ENCODE peak calls at places on chromosomes 12 and 14, in ten cellular contexts. G is cardiac fibroblast, V is WERI-Rb-1, P is left ventricle myocardium inferior, C is Peyer's patch, E is endodermal cell, I is hepatocyte, K is HepG2, Z is uterus, F is GM12864. O is an unnamed sample.

GRCh38 chr12:55931780-55932545 is 1.0 kb downstream of the DGKA start:
- DNase-seq in E (peak), K (no peak), Z (peak), G (peak), C (peak), I (peak), P (peak), F (no peak), V (peak), O (peak)

GRCh38 chr12:49962861-49963765 is 1.4 kb downstream of the AQP5 start:
- DNase-seq in E (peak), F (no peak), G (peak), V (no peak), P (peak), Z (no peak), I (no peak), C (peak), K (no peak), O (no peak)

GRCh38 chr14:32366995-32367394 is 37.9 kb downstream of the AKAP6 start:
- DNase-seq in V (no peak), F (no peak), K (no peak), E (no peak), G (peak), I (no peak), Z (no peak), C (no peak), P (no peak), O (no peak)

GRCh38 chr12:68899251-68899771 is 33.7 kb downstream of the CPM start:
- DNase-seq in V (no peak), E (peak), C (peak), P (no peak), Z (no peak), I (peak), K (peak), G (peak), F (no peak), O (no peak)

GRCh38 chr14:76201162-76201561 is 49.4 kb downstream of the GPATCH2L start:
- DNase-seq in P (no peak), V (no peak), C (no peak), Z (no peak), I (no peak), E (no peak), F (no peak), G (peak), K (no peak), O (no peak)

GRCh38 chr14:92310776-92311375 is 12.1 kb upstream of the SLC24A4 start:
- DNase-seq in C (no peak), P (no peak), Z (no peak), E (no peak), I (no peak), G (no peak), K (no peak), F (no peak), V (no peak), O (no peak)

GRCh38 chr14:91897121-91897701 is 29.9 kb upstream of the TC2N start:
- DNase-seq in P (peak), K (no peak), V (no peak), G (peak), I (no peak), E (peak), F (no peak), Z (peak), C (no peak), O (no peak)

GRCh38 chr12:115176741-115177400 is 492.9 kb upstream of the TBX3 start:
- DNase-seq in C (no peak), G (peak), I (no peak), K (no peak), E (no peak), Z (no peak), P (no peak), F (no peak), V (no peak), O (no peak)

GRCh38 chr14:61620130-61620946 is 75.0 kb upstream of the HIF1A start:
- DNase-seq in P (no peak), K (peak), C (no peak), G (peak), V (no peak), F (peak), Z (peak), E (no peak), I (peak), O (peak)

DNA sequence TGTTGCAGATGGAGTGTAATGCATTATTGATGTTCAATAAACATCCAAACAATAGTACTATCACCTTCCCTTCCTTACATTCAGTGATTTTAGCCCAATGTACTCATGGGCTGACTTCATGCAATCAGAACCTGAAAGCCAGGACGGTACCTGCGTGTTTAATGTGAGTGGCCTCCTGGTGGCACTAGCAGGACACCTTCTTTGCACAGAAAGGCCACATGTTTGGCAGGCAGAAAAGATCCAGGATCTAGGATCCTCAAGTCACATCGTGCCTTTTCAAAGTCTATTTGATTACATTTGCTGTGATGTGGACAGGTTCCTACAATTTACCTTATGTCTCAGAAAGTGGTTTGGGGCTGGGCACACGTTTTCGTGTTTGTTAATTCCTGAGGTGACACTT is 82.9 kb downstream of the NEDD1 start:
- DNase-seq in E (peak), V (peak), G (no peak), K (peak), I (peak), F (peak), Z (no peak), P (no peak), C (no peak), O (peak)
- TF ChIP-seq CTCF in E (peak), V (peak), G (no peak), K (peak), I (peak), F (peak), Z (no peak), P (no peak), C (no peak), O (peak)

GRCh38 chr12:120231316-120232011 is 30.6 kb upstream of the RPLP0 start:
- DNase-seq in G (peak), F (no peak), K (peak), Z (no peak), P (peak), V (peak), C (peak), E (peak), I (peak), O (no peak)

GRCh38 chr12:120230326-120230973 is 29.5 kb upstream of the RPLP0 start:
- DNase-seq in P (peak), G (peak), K (peak), V (peak), I (peak), Z (peak), F (no peak), C (peak), E (peak), O (no peak)

GRCh38 chr12:120229071-120229582 is 28.2 kb upstream of the RPLP0 start:
- DNase-seq in K (peak), V (peak), Z (no peak), E (no peak), P (no peak), I (peak), G (no peak), F (no peak), C (peak), O (no peak)

GRCh38 chr12:120229583-120230325 is 28.8 kb upstream of the RPLP0 start:
- DNase-seq in K (no peak), P (no peak), G (peak), V (no peak), Z (no peak), I (peak), E (peak), C (peak), F (no peak), O (no peak)

DNA sequence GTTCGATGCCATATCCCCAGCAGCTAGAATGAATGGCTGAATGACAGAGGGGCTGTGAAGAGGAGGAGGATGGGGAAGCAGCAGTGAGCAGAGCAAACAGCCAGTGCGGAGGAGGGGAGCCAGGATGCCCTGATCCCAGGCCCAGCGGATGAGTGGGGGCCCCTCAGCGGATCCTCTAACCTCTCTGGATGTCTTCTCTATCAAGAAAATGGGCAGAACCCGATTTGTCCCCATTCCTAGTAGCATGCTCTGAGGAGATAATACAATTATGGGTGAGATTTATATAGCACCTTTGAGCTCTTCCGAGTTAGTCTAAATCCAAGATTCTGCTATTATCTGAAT is 30.0 kb upstream of the RPLP0 start:
- DNase-seq in E (no peak), C (peak), K (no peak), G (no peak), I (no peak), F (no peak), V (peak), P (no peak), Z (no peak), O (no peak)
- H3K4me3 ChIP-seq in E (peak), C (no peak), K (no peak), G (no peak), I (no peak), F (no peak), V (peak), P (peak), Z (no peak), O (no peak)

DNA sequence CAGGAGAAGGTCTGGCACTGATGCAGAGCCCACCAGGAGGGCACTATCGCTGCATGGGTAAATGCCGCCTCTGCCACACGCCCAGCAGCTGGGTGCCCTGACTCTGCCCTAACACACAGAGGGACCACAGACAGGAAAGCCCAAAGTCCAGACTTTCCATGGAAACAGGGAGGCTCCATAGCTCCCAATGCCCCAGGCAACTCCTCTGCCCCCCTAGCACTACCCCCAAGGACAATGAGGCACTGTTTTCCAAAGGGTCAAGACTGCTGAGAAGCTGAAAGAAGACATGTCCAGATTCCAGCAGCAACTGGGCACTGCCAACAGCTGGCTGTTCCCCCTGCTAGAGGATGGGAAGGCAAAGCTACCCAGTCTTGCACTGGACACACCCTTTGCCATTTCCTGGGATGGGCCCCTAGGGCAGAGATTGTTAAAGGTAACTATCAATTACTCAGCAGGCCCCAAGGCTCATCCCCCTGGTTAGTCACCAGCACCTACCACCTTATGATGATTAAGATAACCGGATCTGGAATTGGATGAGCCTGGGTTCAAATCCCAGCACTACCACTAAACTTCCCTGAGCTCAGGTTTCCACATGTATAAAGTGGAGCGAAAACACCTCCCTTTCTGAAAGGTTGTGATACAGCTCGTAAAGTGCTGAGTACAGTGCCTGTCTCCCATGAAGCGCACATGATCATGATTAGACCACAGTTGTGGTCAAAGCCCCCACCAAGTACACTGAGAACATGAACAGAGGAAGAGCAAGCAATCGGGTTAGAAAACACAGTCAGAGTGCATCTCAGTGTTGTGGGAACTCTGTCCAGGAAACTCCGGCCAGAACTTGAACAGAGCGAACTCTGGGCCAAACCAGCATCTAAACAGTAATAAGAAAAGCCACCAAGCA is 3.3 kb downstream of the PXN start:
- DNase-seq in G (no peak), P (no peak), Z (no peak), C (peak), E (peak), V (no peak), I (no peak), F (no peak), K (no peak), O (no peak)
- TF ChIP-seq CTCF in G (no peak), P (no peak), Z (no peak), C (no peak), E (no peak), V (no peak), I (no peak), F (no peak), K (no peak), O (no peak)

GRCh38 chr12:102334765-102335164 is 137.1 kb upstream of the PMCH start:
- DNase-seq in G (no peak), E (no peak), V (no peak), C (no peak), P (no peak), Z (no peak), F (no peak), I (no peak), K (no peak), O (no peak)

GRCh38 chr12:102329883-102330282 is 132.2 kb upstream of the PMCH start:
- DNase-seq in V (no peak), F (no peak), I (no peak), C (no peak), E (no peak), P (no peak), Z (no peak), G (no peak), K (no peak), O (no peak)

GRCh38 chr12:102326987-102327386 is 129.4 kb upstream of the PMCH start:
- DNase-seq in C (no peak), K (no peak), V (no peak), I (no peak), P (no peak), Z (no peak), G (no peak), E (no peak), F (no peak), O (no peak)

DNA sequence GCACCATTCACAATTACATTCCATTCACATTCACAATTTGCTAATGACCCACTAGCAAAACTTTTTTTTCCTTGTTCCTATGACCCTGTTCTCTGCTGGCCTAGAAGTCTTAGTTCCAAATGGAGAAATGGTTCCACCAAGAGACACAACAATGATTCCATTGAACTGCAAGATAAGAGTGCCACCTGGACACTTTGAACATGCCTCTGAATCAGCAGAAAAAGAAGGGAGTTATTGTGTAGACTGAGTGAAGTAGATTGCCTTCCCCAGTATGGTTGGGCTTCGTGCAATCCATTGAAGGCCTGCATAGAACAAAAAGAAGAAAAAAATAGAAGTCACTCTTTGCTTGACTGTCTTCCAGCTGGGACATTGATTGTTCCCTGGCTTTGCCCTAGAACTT is 133.8 kb upstream of the PMCH start:
- DNase-seq in C (no peak), V (no peak), F (no peak), Z (no peak), K (peak), E (no peak), G (no peak), P (no peak), I (no peak), O (no peak)
- H3K4me3 ChIP-seq in C (no peak), V (no peak), F (no peak), Z (no peak), K (no peak), E (no peak), G (no peak), P (no peak), I (no peak), O (no peak)

DNA sequence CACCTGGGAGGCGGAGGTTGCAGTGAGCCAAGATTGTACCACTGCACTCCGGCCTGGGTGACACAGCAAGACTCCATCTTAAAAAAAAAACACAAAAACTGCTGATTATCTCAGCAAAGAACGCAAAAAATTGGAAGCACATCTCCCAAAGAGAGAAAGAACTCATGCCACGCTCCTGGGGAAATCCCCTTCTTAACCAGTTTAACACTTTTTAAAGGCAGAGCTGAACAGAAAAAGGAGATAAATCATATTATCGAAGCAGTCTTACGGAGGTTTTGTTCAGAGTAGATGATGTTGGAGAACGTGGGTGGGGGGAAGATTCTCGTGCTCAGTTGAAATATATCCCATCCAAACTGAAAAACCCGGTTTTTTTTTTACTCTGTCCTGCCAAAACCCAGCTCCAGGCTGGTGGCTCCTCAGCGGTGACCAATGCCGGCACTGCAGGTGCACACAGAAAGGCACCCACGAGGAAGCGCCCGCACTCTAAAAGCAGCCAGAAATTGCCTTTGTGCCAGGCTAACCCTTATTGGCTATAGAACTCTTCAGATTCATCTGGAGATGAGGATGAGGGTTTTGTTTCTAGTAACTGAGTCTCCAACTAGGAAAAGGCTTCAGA is 100.2 kb upstream of the PARP11 start:
- DNase-seq in V (no peak), Z (no peak), E (no peak), F (no peak), C (no peak), G (no peak), I (no peak), P (no peak), K (no peak), O (no peak)
- TF ChIP-seq CTCF in V (no peak), Z (no peak), E (no peak), F (no peak), C (no peak), G (no peak), I (no peak), P (no peak), K (no peak), O (no peak)

GRCh38 chr14:94770815-94771190 is 890 bp upstream of the GSC start:
- DNase-seq in Z (no peak), F (no peak), G (no peak), K (no peak), V (no peak), P (no peak), C (no peak), E (no peak), I (no peak), O (no peak)

GRCh38 chr14:94768521-94769412 is 1.1 kb downstream of the GSC start:
- DNase-seq in G (no peak), F (no peak), P (no peak), K (no peak), I (no peak), C (no peak), V (peak), Z (no peak), E (peak), O (peak)

GRCh38 chr14:94769413-94770250 is at the start of gene GSC:
- DNase-seq in V (peak), G (peak), E (no peak), I (peak), C (no peak), F (no peak), Z (peak), P (peak), K (no peak), O (no peak)

GRCh38 chr14:94771191-94771905 is 1.4 kb upstream of the GSC start:
- DNase-seq in K (no peak), Z (no peak), F (no peak), I (no peak), E (peak), G (no peak), V (peak), C (no peak), P (no peak), O (no peak)

DNA sequence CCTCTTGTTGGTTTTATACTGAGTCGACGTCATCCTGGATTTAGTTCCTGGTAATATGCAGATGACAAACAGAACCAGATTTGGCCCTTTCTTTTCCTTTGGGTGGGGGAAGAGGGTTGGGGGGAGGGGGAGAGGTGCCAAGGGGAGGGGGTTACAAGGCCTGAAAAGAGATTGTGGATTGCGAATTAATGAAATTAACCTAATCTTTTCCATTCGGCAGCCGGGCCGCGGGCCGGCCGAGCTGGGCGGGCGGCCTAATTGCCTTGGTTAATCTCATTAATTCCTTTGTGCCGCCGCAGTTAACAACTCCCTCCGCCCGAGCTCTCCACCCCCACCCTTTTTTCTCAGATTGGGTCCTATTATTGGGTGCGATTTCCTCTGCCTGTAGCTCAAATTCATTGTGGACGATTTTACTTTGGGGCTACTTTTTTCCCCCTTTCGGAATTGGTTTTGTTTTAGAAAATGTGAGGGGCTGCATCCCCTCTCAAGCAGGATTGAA is 387 bp upstream of the GSC start:
- DNase-seq in G (no peak), P (no peak), I (no peak), Z (no peak), C (no peak), F (no peak), V (peak), K (no peak), E (peak), O (no peak)
- H3K4me3 ChIP-seq in G (peak), P (peak), I (peak), Z (peak), C (no peak), F (no peak), V (peak), K (no peak), E (peak), O (no peak)

GRCh38 chr14:100660498-100661339 is 66.0 kb upstream of the DLK1 start:
- DNase-seq in P (no peak), V (no peak), Z (no peak), I (peak), E (no peak), G (no peak), F (no peak), C (no peak), K (peak), O (no peak)

GRCh38 chr14:100659345-100660001 is 67.2 kb upstream of the DLK1 start:
- DNase-seq in G (no peak), Z (no peak), I (no peak), F (no peak), K (no peak), C (no peak), P (no peak), V (no peak), E (no peak), O (no peak)

GRCh38 chr14:100656996-100657395 is 69.7 kb upstream of the DLK1 start:
- DNase-seq in C (no peak), Z (no peak), E (no peak), F (no peak), V (no peak), K (no peak), I (no peak), P (no peak), G (no peak), O (no peak)

GRCh38 chr14:100657780-100658513 is 68.7 kb upstream of the DLK1 start:
- DNase-seq in K (no peak), E (no peak), P (no peak), I (no peak), F (no peak), V (no peak), G (no peak), Z (no peak), C (no peak), O (no peak)

DNA sequence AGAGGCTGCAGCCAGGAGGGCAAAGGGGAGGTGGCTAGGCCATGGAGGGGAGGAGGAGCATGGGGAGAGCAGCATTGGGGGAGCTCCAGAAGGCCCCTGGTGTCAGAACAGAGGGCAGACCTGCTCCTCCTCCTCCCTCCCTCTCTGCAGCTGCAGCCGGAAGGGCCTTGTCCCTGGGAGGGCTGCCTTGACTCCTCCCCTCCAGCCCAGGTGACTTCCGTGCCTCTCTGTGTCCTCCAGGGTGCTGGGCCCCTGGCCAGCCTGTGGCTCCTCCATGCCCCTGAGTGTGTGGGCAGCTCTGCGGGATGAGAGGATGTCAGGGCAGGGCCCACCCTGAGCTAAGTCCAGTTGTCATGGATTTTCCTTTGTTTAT is 68.2 kb upstream of the DLK1 start:
- DNase-seq in Z (no peak), P (no peak), V (no peak), I (peak), E (peak), K (peak), F (no peak), C (no peak), G (no peak), O (no peak)
- TF ChIP-seq CTCF in Z (no peak), P (no peak), V (no peak), I (no peak), E (no peak), K (peak), F (no peak), C (no peak), G (no peak), O (no peak)

GRCh38 chr12:54020587-54020969 is 7.7 kb upstream of the HOXC6 start:
- DNase-seq in F (no peak), C (no peak), Z (no peak), P (no peak), V (no peak), I (no peak), K (no peak), E (no peak), G (no peak), O (no peak)
- H3K4me3 ChIP-seq in F (no peak), C (no peak), Z (no peak), P (peak), V (peak), I (no peak), K (no peak), E (no peak), G (no peak), O (no peak)

O was measured in GM12865.